ENCODE peak calls at places on chromosomes 1 and 21, in eight cellular contexts. A is NCI-H510A; G is stimulated activated CD4-positive, alpha-beta T cell treated with anti-CD3 and anti-CD28 coated beads, Interleukin-4, amount 100 ng/mL, for 1 hour; B is activated CD8-positive, alpha-beta T cell treated with anti-CD3 and anti-CD28 coated beads for 36 hours; K is HTR-8/SVneo; Y is DMS153; D is M059J; S is T-helper 9 cell. O is an unnamed sample.

GRCh38 chr1:198443374-198444233 is 96.9 kb downstream of the ATP6V1G3 start:
- DNase-seq in A (no peak), G (no peak), B (no peak), K (peak), Y (no peak), D (peak), S (no peak), O (no peak)

GRCh38 chr1:234758851-234759250 is 148.9 kb upstream of the IRF2BP2 start:
- DNase-seq in A (no peak), G (no peak), B (peak), K (no peak), Y (no peak), D (peak), S (peak), O (peak)

GRCh38 chr1:61079276-61079897 is 3.0 kb upstream of the NFIA start:
- DNase-seq in A (no peak), G (no peak), B (no peak), K (no peak), Y (no peak), D (no peak), S (no peak), O (no peak)

GRCh38 chr21:42389449-42389835 is 6.4 kb downstream of the TMPRSS3 start:
- DNase-seq in A (peak), G (no peak), B (no peak), K (no peak), Y (peak), D (peak), S (no peak), O (no peak)

GRCh38 chr1:119784127-119784781 is 15.5 kb upstream of the HMGCS2 start:
- DNase-seq in A (no peak), G (no peak), B (no peak), K (no peak), Y (no peak), D (no peak), S (no peak), O (no peak)

GRCh38 chr1:226309398-226310122 is 596 bp upstream of the LIN9 start:
- DNase-seq in A (no peak), G (no peak), B (no peak), K (peak), Y (no peak), D (peak), S (no peak), O (no peak)

GRCh38 chr1:112251766-112252506 is 144.1 kb upstream of the CTTNBP2NL start:
- DNase-seq in A (no peak), G (no peak), B (no peak), K (peak), Y (no peak), D (peak), S (no peak), O (no peak)

GRCh38 chr1:210250665-210250997 is 18.0 kb downstream of the SERTAD4 start:
- DNase-seq in A (peak), G (no peak), B (no peak), K (no peak), Y (peak), D (peak), S (no peak), O (no peak)

GRCh38 chr1:89022167-89022959 is at the start of gene GBP3:
- DNase-seq in A (peak), G (no peak), B (no peak), K (peak), Y (peak), D (peak), S (no peak), O (no peak)

GRCh38 chr1:185540295-185540694 is 193.9 kb upstream of the HMCN1 start:
- DNase-seq in A (no peak), G (no peak), B (no peak), K (no peak), Y (no peak), D (no peak), S (no peak), O (no peak)

GRCh38 chr1:15617874-15618684 is 821 bp downstream of the DDI2 start:
- DNase-seq in A (peak), G (no peak), B (peak), K (peak), Y (no peak), D (peak), S (no peak), O (no peak)

GRCh38 chr1:186082235-186082937 is 292.7 kb downstream of the TPR start:
- DNase-seq in A (peak), G (no peak), B (peak), K (no peak), Y (peak), D (peak), S (no peak), O (no peak)

GRCh38 chr1:212161231-212161781 is 123.9 kb upstream of the PPP2R5A start:
- DNase-seq in A (no peak), G (no peak), B (no peak), K (peak), Y (no peak), D (peak), S (no peak), O (no peak)

O was measured in activated T-cell treated with anti-CD3 and anti-CD28 coated beads, Interleukin-2, amount 50 U/mL, for 1 hour.